ENCODE peak calls at places on chromosomes 16 and 17, in four cellular contexts. L is lung; G is CD4-positive, CD25-positive, alpha-beta regulatory T cell; R is heart right ventricle. N is an unnamed sample.

GRCh38 chr17:57832299-57832698 is 17.5 kb downstream of the MRPS23 start:
- ATAC-seq in L (no peak), G (no peak), R (no peak), N (no peak)

GRCh38 chr16:1416521-1416941 is 2.0 kb upstream of the UNKL start:
- ATAC-seq in L (no peak), G (no peak), R (no peak), N (no peak)

GRCh38 chr16:77169650-77170236 is 21.2 kb upstream of the MON1B start:
- ATAC-seq in L (no peak), G (peak), R (no peak), N (no peak)

GRCh38 chr16:8204096-8204495 is 386.2 kb downstream of the TMEM114 start:
- ATAC-seq in L (no peak), G (no peak), R (no peak), N (no peak)

GRCh38 chr16:73711441-73712080 is 585.1 kb upstream of the PSMD7 start:
- ATAC-seq in L (no peak), G (no peak), R (no peak), N (no peak)

GRCh38 chr17:36001109-36001735 is at the start of gene CCL15:
- ATAC-seq in L (no peak), G (no peak), R (no peak), N (no peak)

GRCh38 chr17:60167095-60167741 is 17.4 kb downstream of the CA4 start:
- ATAC-seq in L (no peak), G (no peak), R (no peak), N (no peak)

GRCh38 chr17:69357701-69358100 is 30.8 kb upstream of the ABCA5 start:
- ATAC-seq in L (no peak), G (no peak), R (no peak), N (no peak)

GRCh38 chr16:21275529-21275928 is 2.6 kb downstream of the CRYM start:
- ATAC-seq in L (no peak), G (no peak), R (no peak), N (no peak)

GRCh38 chr16:22099256-22099975 is 7.1 kb downstream of the VWA3A start:
- ATAC-seq in L (no peak), G (no peak), R (no peak), N (no peak)

GRCh38 chr16:12123462-12123861 is 146.9 kb downstream of the SNX29 start:
- ATAC-seq in L (no peak), G (no peak), R (no peak), N (no peak)

GRCh38 chr17:65750166-65750565 is 188.7 kb upstream of the AXIN2 start:
- ATAC-seq in L (no peak), G (no peak), R (no peak), N (no peak)

GRCh38 chr16:23564964-23565363 is 7.4 kb downstream of the UBFD1 start:
- ATAC-seq in L (no peak), G (no peak), R (peak), N (no peak)

GRCh38 chr16:8806272-8806983 is 8.8 kb downstream of the PMM2 start:
- ATAC-seq in L (no peak), G (no peak), R (no peak), N (no peak)

GRCh38 chr17:43671075-43671692 is 9.5 kb upstream of the MEOX1 start:
- ATAC-seq in L (no peak), G (no peak), R (no peak), N (no peak)

GRCh38 chr16:53415504-53415903 is 18.8 kb upstream of the RBL2 start:
- ATAC-seq in L (no peak), G (no peak), R (no peak), N (no peak)

GRCh38 chr17:27466748-27467375 is 10.6 kb downstream of the KSR1 start:
- ATAC-seq in L (no peak), G (peak), R (peak), N (peak)

GRCh38 chr17:45013021-45013997 is 38.1 kb downstream of the DCAKD start:
- ATAC-seq in L (no peak), G (no peak), R (peak), N (peak)

DNA sequence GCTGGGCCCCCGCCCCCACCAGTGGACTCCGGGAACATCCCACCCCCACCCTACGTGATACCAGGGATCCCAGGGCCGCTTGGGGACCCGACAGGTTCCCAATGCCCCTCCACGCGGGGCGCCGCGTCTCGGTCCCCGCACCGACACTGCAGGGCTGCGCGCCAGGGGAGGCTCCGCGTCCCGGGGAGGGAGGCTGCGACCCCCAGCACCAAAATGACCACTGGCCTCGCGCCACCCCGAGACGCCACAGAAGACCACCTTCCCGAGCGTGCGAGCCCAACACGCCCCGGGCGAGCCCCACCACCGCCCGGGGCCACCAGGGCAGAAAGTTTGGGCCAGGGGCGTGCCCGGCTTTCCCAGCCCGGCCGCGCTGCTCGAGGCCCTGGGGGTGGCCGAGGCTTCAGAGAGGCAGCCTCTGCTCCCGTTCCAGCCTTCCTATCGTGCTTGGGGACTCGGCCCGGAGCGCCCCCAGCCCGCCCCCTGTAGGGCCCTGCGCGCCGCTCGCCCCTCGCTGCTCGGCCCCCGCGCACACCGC is 1.2 kb downstream of the RBFOX3 start:
- ATAC-seq in L (no peak), G (no peak), R (no peak), N (no peak)
- H3K4me3 ChIP-seq in L (no peak), G (no peak), R (no peak), N (peak)

GRCh38 chr17:61291457-61292311 is 108.0 kb upstream of the TBX2 start:
- ATAC-seq in L (peak), G (no peak), R (no peak), N (no peak)
- H3K4me3 ChIP-seq in L (no peak), G (no peak), R (no peak), N (no peak)

GRCh38 chr17:39776267-39776666 is 38.5 kb downstream of the GRB7 start:
- ATAC-seq in L (no peak), G (no peak), R (no peak), N (no peak)
- H3K4me3 ChIP-seq in L (no peak), G (peak), R (no peak), N (no peak)

DNA sequence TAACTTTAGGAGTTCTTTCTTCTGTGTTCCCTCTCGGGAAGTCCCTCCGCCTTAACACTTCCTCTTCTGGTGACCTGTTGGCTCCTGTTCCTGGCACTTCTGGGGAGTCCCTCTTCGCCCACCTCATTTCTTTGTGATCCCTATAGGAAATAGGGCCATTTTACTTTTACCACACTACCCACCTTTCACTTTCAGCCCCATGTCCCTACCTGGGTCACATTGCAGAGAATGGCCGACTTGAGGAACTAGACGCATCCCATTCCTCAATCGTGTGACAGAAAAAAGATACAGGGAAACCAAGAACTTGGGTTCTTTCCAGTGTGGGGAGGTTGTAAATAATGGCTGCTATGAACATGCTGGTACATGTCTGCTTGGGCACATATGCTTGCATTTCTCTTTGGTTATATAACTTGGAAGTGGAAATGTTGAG is 6.6 kb downstream of the IL21R start:
- ATAC-seq in L (no peak), G (no peak), R (no peak), N (no peak)
- H3K4me3 ChIP-seq in L (no peak), G (peak), R (no peak), N (no peak)

DNA sequence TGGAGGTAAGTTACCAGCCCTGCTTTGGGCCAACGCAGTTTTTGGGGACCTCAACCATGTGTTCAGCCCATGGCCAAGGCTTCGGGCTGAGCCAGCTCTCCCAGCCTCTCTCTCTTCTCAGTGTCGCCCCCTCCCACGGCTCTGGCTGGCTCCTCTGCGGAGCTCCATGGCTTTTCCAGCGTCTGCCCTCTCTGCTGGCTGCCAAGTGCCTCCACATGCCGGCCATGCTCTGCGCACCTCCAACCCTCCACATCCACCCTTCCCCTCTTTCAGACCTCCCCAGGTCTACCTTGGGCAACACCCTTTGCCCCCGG is 23.2 kb downstream of the COTL1 start:
- ATAC-seq in L (no peak), G (no peak), R (no peak), N (no peak)
- H3K4me3 ChIP-seq in L (no peak), G (peak), R (no peak), N (no peak)

DNA sequence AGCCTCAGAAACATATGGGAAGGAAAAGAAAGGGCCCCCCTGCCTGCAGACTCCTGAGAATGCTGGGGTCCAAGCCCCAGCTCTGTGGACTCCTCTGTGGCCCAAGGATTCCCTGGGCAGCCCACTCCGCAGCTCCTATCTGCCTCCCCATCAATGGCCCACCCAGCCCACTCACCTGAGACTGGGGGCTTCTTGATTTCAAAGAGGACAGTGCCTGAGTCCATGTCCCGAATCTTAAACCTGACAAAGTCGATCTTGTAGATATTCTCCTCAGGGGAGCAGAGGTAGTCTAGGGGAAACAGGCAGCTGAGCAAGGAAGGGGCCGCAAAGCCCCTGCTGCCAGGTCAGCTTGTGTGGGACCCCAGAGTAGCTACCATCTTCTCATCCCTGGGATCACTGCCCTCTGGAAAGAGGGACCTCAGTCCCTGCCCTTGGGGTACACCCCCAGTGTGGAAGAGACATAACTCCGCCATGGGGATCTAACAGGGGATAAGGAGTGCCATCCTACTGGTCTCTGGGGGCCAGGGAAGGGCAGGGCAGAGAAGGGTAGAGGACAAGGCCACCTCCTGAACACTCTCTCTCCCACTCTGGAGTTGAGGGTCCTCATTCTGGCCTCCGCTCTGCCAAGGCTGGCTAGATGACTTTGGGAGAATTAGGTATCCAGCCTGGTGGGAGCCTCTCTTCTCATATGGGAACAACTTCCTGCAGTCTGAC is 3.9 kb downstream of the UNC119 start:
- ATAC-seq in L (no peak), G (no peak), R (no peak), N (no peak)
- H3K4me3 ChIP-seq in L (no peak), G (no peak), R (no peak), N (no peak)

GRCh38 chr17:6508519-6509294 is 47.6 kb downstream of the PITPNM3 start:
- ATAC-seq in L (no peak), G (no peak), R (no peak), N (no peak)
- H3K4me3 ChIP-seq in L (no peak), G (no peak), R (no peak), N (no peak)

DNA sequence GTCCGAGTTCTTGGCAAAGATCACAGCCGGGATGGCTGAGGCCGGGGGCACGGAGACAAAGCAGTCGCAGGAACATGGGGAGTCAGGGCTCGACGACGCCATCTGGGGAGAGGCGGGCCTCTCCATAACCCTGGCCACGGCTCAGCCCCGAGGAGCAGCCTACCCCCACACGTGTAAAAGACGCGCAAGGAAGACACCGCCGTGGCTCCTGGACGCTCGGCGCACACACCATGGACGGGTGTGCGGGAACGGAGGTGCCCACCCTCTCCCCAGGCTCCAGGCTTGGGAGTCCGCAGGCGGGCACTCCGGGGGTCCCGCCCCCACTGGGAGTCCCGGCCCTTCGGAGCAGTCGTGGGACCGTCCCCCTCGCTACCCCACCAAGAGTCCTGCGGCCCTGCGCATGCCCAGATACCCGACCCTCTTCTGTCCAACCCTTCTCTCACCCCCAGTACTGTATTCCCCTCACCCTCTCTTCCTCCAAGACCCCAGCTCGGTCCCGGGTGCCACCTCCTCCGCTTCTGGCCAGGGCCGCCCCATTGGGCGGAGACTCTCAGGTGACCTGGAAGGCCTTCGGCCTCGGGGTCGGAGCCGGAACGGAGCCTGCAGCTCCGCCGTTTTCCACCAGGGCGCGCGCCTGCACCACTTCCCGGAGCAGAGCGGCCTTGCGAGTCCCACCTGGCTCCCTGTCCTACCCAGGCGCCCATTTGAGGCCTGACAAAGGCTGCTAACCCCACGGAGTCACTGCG is at the start of gene SCRN2:
- ATAC-seq in L (peak), G (peak), R (peak), N (peak)
- H3K4me3 ChIP-seq in L (peak), G (peak), R (peak), N (peak)